ENCODE peak calls at places on chromosomes 2 and 18, in ten cellular contexts. J is A673, V is tibial artery, H is aorta, I is neural progenitor cell, P is kidney, C is GM23248, Y is psoas muscle, A is transverse colon, U is right cardiac atrium. E is an unnamed sample.

GRCh38 chr2:19982268-19982667 is 7.6 kb downstream of the WDR35 start:
- DNase-seq in I (no peak), J (no peak), H (no peak), V (no peak), C (peak; percentile 28), U (no peak), P (no peak), Y (no peak), A (no peak), E (no peak)

GRCh38 chr2:23824777-23825212 is 102.1 kb downstream of the ATAD2B start:
- DNase-seq in C (peak; percentile 69), Y (no peak), J (peak; percentile 65), U (no peak), V (no peak), H (no peak), P (no peak), I (peak; percentile 47), A (no peak), E (peak; percentile 70)

GRCh38 chr2:647691-648231 is 29.4 kb downstream of the TMEM18 start:
- DNase-seq in C (no peak), V (no peak), I (no peak), U (no peak), Y (no peak), H (no peak), P (no peak), A (no peak), J (no peak), E (no peak)

GRCh38 chr2:15315411-15315810 is 245.7 kb downstream of the NBAS start:
- DNase-seq in Y (no peak), J (no peak), H (no peak), C (no peak), A (no peak), U (no peak), I (no peak), P (no peak), V (no peak), E (no peak)

GRCh38 chr2:239546541-239546940 is 145.7 kb upstream of the HDAC4 start:
- DNase-seq in Y (no peak), V (peak; percentile 16), P (no peak), H (peak; percentile 59), U (no peak), A (no peak), J (no peak), I (no peak), C (no peak), E (no peak)

GRCh38 chr18:74989134-74989533 is 219.8 kb downstream of the PTGR3 start:
- DNase-seq in P (no peak), U (no peak), C (no peak), A (no peak), J (no peak), I (no peak), H (no peak), Y (no peak), V (no peak), E (no peak)

GRCh38 chr2:26217720-26218119 is 26.7 kb downstream of the HADHA start:
- DNase-seq in J (no peak), C (no peak), A (no peak), Y (no peak), V (no peak), I (no peak), H (no peak), U (no peak), P (no peak), E (no peak)

GRCh38 chr2:233130024-233130423 is 69.9 kb downstream of the INPP5D start:
- DNase-seq in J (no peak), H (peak; percentile 23), V (no peak), Y (no peak), A (no peak), P (no peak), U (no peak), I (no peak), C (no peak), E (no peak)

GRCh38 chr2:231785413-231785812 is 832 bp upstream of the COPS7B start:
- DNase-seq in J (no peak), P (no peak), A (no peak), Y (no peak), I (no peak), V (no peak), C (no peak), H (no peak), U (no peak), E (no peak)

GRCh38 chr2:231791107-231791506 is 4.9 kb downstream of the COPS7B start:
- DNase-seq in V (no peak), C (no peak), U (no peak), H (no peak), A (no peak), J (no peak), Y (no peak), P (no peak), I (no peak), E (no peak)

GRCh38 chr2:231785822-231786176 is 446 bp upstream of the COPS7B start:
- DNase-seq in C (no peak), A (no peak), V (no peak), I (no peak), Y (no peak), J (no peak), P (no peak), H (no peak), U (no peak), E (no peak)

GRCh38 chr2:231786177-231786916 is at the start of gene COPS7B:
- DNase-seq in A (peak; percentile 79), J (peak; percentile 92), P (peak; percentile 93), I (peak; percentile 93), C (peak; percentile 92), Y (peak; percentile 82), H (peak; percentile 92), V (peak; percentile 84), U (peak; percentile 92), E (peak; percentile 96)

GRCh38 chr2:231786917-231787292 is 660 bp downstream of the COPS7B start:
- DNase-seq in J (no peak), V (no peak), H (no peak), C (peak; percentile 14), P (no peak), A (no peak), Y (no peak), I (no peak), U (no peak), E (no peak)
- H3K27ac ChIP-seq in J (peak overlapping the region; percentile 77), V (peak overlapping the region; percentile 71), H (no peak overlapping the region), C (peak overlapping the region; percentile 23), P (no peak overlapping the region), A (peak overlapping the region; percentile 77), Y (peak overlapping the region; percentile 82), I (peak overlapping the region; percentile 92), U (no peak overlapping the region), E (peak overlapping the region; percentile 99)

GRCh38 chr2:197804049-197804757 is at the start of gene PLCL1:
- DNase-seq in C (peak; percentile 96), A (peak; percentile 90), H (peak; percentile 97), V (peak; percentile 97), U (peak; percentile 97), Y (peak; percentile 92), P (peak; percentile 97), I (peak; percentile 97), J (peak; percentile 95), E (peak; percentile 96)

GRCh38 chr2:197798187-197798586 is 6.2 kb upstream of the PLCL1 start:
- DNase-seq in C (no peak), U (no peak), P (no peak), H (no peak), V (no peak), A (no peak), J (peak; percentile 19), I (no peak), Y (no peak), E (no peak)

GRCh38 chr2:197799072-197799471 is 5.3 kb upstream of the PLCL1 start:
- DNase-seq in Y (no peak), A (no peak), C (no peak), H (no peak), P (no peak), U (no peak), I (no peak), J (no peak), V (no peak), E (no peak)

GRCh38 chr2:197803033-197803444 is 1.4 kb upstream of the PLCL1 start:
- DNase-seq in J (peak; percentile 61), A (no peak), P (no peak), C (peak; percentile 75), V (no peak), I (peak; percentile 58), Y (no peak), U (no peak), H (no peak), E (peak; percentile 77)

DNA sequence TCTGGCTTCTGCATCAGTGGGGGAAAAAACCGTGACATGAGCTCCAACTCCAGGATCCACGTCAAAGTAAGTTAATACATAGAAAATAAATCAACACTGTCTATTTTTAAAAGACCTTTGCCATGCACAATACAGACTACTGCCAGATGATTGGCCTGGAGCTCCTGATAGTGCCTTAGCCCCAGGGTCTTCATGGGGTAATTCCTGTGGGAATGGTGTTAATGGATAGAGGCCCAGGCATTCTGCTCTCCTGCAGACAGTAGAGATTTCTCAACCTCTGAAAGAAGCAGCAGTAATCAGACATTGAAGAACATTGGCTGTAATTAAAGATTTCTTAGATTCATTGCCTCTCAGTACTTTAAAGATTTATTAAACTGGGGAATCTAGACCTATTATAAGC is 4.3 kb upstream of the PLCL1 start:
- DNase-seq in I (no peak), H (no peak), C (no peak), J (no peak), Y (no peak), A (no peak), V (no peak), P (no peak), U (no peak), E (no peak)
- H3K27ac ChIP-seq in I (no peak overlapping the region), H (no peak overlapping the region), C (no peak overlapping the region), J (no peak overlapping the region), Y (peak overlapping the region; percentile 82), A (no peak overlapping the region), V (no peak overlapping the region), P (no peak overlapping the region), U (no peak overlapping the region), E (no peak overlapping the region)

DNA sequence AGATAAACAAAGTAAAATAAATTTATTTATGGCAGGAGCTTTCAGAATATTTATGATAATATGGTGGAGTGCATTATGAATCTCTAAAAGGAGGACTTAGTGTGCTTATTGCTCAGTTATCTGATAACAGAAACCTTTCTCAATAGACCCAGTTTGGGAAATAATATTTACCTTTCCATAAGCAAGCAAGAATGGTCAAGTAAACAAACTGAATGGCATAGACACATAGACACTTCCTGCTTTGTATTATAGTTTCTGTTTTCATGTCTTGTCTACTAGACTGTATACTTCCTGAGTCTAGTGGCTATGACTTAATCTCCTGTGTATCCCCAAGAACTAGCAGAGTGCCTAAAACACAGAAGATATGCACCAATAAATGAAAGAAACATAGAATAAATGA is 87.8 kb downstream of the UPP2 start:
- DNase-seq in P (no peak), A (no peak), V (no peak), J (no peak), C (no peak), U (no peak), H (no peak), I (no peak), Y (no peak), E (no peak)
- H3K27ac ChIP-seq in P (no peak overlapping the region), A (no peak overlapping the region), V (no peak overlapping the region), J (no peak overlapping the region), C (no peak overlapping the region), U (no peak overlapping the region), H (no peak overlapping the region), I (no peak overlapping the region), Y (no peak overlapping the region), E (no peak overlapping the region)

DNA sequence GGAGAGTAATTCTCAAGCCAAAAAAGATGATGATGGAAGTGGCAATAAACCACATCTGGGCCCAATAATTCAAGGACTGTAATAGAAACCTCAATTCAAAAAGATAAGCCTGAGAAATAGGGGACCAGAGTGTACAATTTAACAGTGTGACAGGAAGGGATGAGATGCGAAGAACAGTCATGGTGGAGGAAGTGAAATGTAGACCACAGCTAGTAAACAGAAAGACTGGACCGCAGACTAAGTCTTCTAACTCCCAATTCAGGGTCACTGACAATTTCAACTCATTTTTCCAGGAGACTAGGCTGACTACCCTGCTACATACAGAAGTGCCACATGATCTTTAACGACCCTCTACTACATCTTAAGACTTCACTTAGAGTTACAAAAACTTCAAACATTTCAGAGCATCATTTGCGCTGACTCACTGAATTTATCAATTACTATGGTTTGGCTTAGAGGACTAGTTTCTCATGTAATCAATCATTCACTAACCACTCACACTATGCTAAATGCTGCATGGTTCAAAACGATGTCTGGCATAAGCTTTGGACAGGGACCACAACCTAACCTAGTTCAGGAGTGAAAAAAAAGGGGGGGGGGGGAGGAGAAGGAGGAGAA is 9.0 kb downstream of the CUL3 start:
- DNase-seq in I (no peak), H (no peak), U (no peak), V (no peak), Y (no peak), J (no peak), A (no peak), P (no peak), C (no peak), E (no peak)
- H3K27ac ChIP-seq in I (no peak overlapping the region), H (no peak overlapping the region), U (no peak overlapping the region), V (no peak overlapping the region), Y (no peak overlapping the region), J (no peak overlapping the region), A (no peak overlapping the region), P (no peak overlapping the region), C (no peak overlapping the region), E (no peak overlapping the region)